ENCODE peak calls at places on chromosomes 12 and 14, in ten cellular contexts. V is astrocyte of the spinal cord, I is fibroblast of pulmonary artery, A is spleen, S is body of pancreas, R is mucosa of descending colon, T is Peyer's patch, N is right atrium auricular region, M is pancreas, Z is lung. G is an unnamed sample.

GRCh38 chr12:89417246-89417977 is 65.1 kb upstream of the DUSP6 start:
- DNase-seq in V (peak), I (peak), A (no peak), S (no peak), R (no peak), T (no peak), N (no peak), M (no peak), Z (no peak), G (peak)

GRCh38 chr12:5402009-5402408 is 29.9 kb upstream of the NTF3 start:
- DNase-seq in V (no peak), I (no peak), A (no peak), S (no peak), R (no peak), T (no peak), N (no peak), M (no peak), Z (no peak), G (peak)

GRCh38 chr12:10941916-10942607 is 3.0 kb upstream of the TAS2R14 start:
- DNase-seq in V (no peak), I (no peak), A (peak), S (no peak), R (no peak), T (no peak), N (no peak), M (no peak), Z (no peak), G (peak)

GRCh38 chr14:99718031-99718810 is 34.1 kb downstream of the CYP46A1 start:
- DNase-seq in V (no peak), I (no peak), A (no peak), S (no peak), R (no peak), T (peak), N (peak), M (no peak), Z (peak), G (no peak)

GRCh38 chr12:110960795-110961194 is 40.4 kb upstream of the MYL2 start:
- DNase-seq in V (no peak), I (no peak), A (no peak), S (no peak), R (no peak), T (no peak), N (no peak), M (no peak), Z (no peak), G (no peak)

GRCh38 chr12:95096852-95097251 is 23.4 kb upstream of the NR2C1 start:
- DNase-seq in V (peak), I (peak), A (no peak), S (peak), R (no peak), T (no peak), N (no peak), M (no peak), Z (no peak), G (no peak)

GRCh38 chr12:98911396-98911795 is 266.3 kb downstream of the APAF1 start:
- DNase-seq in V (no peak), I (no peak), A (no peak), S (no peak), R (no peak), T (no peak), N (no peak), M (no peak), Z (no peak), G (no peak)

GRCh38 chr12:13205809-13206559 is 9.5 kb downstream of the EMP1 start:
- DNase-seq in V (peak), I (peak), A (no peak), S (no peak), R (no peak), T (no peak), N (no peak), M (no peak), Z (no peak), G (peak)

GRCh38 chr12:130602251-130602650 is 113.8 kb downstream of the RIMBP2 start:
- DNase-seq in V (no peak), I (no peak), A (no peak), S (no peak), R (no peak), T (no peak), N (no peak), M (no peak), Z (no peak), G (no peak)

GRCh38 chr14:77222546-77223225 is 41.1 kb downstream of the TMEM63C start:
- DNase-seq in V (no peak), I (no peak), A (no peak), S (no peak), R (no peak), T (no peak), N (no peak), M (no peak), Z (no peak), G (no peak)

GRCh38 chr12:24152270-24152669 is 202.8 kb upstream of the SOX5 start:
- DNase-seq in V (no peak), I (no peak), A (no peak), S (no peak), R (no peak), T (no peak), N (no peak), M (no peak), Z (no peak), G (no peak)

GRCh38 chr12:55515696-55516095 is 23.5 kb downstream of the OR6C68 start:
- DNase-seq in V (no peak), I (no peak), A (no peak), S (no peak), R (no peak), T (no peak), N (no peak), M (no peak), Z (no peak), G (no peak)

GRCh38 chr14:91501348-91501747 is 8.8 kb downstream of the PPP4R3A start:
- DNase-seq in V (no peak), I (no peak), A (no peak), S (no peak), R (no peak), T (no peak), N (no peak), M (no peak), Z (no peak), G (no peak)

GRCh38 chr14:69606258-69606657 is 5.1 kb upstream of the SUSD6 start:
- DNase-seq in V (no peak), I (no peak), A (no peak), S (no peak), R (peak), T (peak), N (no peak), M (no peak), Z (no peak), G (no peak)

GRCh38 chr12:109840349-109841073 is 7.3 kb upstream of the TRPV4 start:
- DNase-seq in V (no peak), I (no peak), A (no peak), S (no peak), R (no peak), T (peak), N (no peak), M (no peak), Z (no peak), G (peak)

GRCh38 chr14:96805906-96806305 is 8.7 kb downstream of the VRK1 start:
- DNase-seq in V (no peak), I (no peak), A (no peak), S (no peak), R (no peak), T (no peak), N (no peak), M (no peak), Z (no peak), G (no peak)

GRCh38 chr12:123024819-123025391 is 44.4 kb downstream of the ARL6IP4 start:
- DNase-seq in V (peak), I (no peak), A (peak), S (no peak), R (peak), T (no peak), N (no peak), M (peak), Z (no peak), G (no peak)

GRCh38 chr12:112750971-112751370 is 40.6 kb upstream of the RPH3A start:
- DNase-seq in V (no peak), I (no peak), A (no peak), S (no peak), R (no peak), T (no peak), N (no peak), M (no peak), Z (no peak), G (no peak)

GRCh38 chr12:11729008-11729407 is 79.5 kb downstream of the ETV6 start:
- DNase-seq in V (no peak), I (no peak), A (no peak), S (peak), R (peak), T (peak), N (no peak), M (peak), Z (no peak), G (peak)

GRCh38 chr12:120956579-120957360 is 21.6 kb upstream of the HNF1A start:
- DNase-seq in V (no peak), I (no peak), A (no peak), S (no peak), R (peak), T (peak), N (no peak), M (no peak), Z (no peak), G (no peak)

GRCh38 chr14:33985242-33985641 is 34.4 kb upstream of the EGLN3 start:
- DNase-seq in V (no peak), I (no peak), A (no peak), S (no peak), R (no peak), T (no peak), N (no peak), M (no peak), Z (no peak), G (no peak)

GRCh38 chr14:105330491-105330895 is 15.9 kb downstream of the PACS2 start:
- DNase-seq in V (peak), I (peak), A (peak), S (no peak), R (peak), T (no peak), N (no peak), M (no peak), Z (no peak), G (no peak)

GRCh38 chr12:10641735-10642500 is 28.5 kb upstream of the MAGOHB start:
- DNase-seq in V (peak), I (peak), A (no peak), S (no peak), R (no peak), T (peak), N (no peak), M (no peak), Z (no peak), G (peak)

GRCh38 chr14:89614009-89614691 is 197.1 kb upstream of the FOXN3 start:
- DNase-seq in V (no peak), I (no peak), A (no peak), S (no peak), R (no peak), T (no peak), N (no peak), M (no peak), Z (no peak), G (no peak)

GRCh38 chr14:90330203-90331196 is 1.2 kb downstream of the NRDE2 start:
- DNase-seq in V (no peak), I (no peak), A (no peak), S (no peak), R (no peak), T (no peak), N (no peak), M (no peak), Z (no peak), G (no peak)

GRCh38 chr12:58841058-58841798 is 79.1 kb downstream of the LRIG3 start:
- DNase-seq in V (no peak), I (no peak), A (no peak), S (no peak), R (no peak), T (no peak), N (no peak), M (no peak), Z (no peak), G (no peak)

GRCh38 chr12:22994276-22994675 is 369.3 kb downstream of the ETNK1 start:
- DNase-seq in V (no peak), I (no peak), A (no peak), S (no peak), R (no peak), T (no peak), N (no peak), M (no peak), Z (no peak), G (no peak)

GRCh38 chr12:122407208-122407607 is 15.3 kb downstream of the CLIP1 start:
- DNase-seq in V (no peak), I (no peak), A (no peak), S (no peak), R (no peak), T (no peak), N (no peak), M (no peak), Z (no peak), G (no peak)

GRCh38 chr14:92409069-92409468 is 86.1 kb downstream of the SLC24A4 start:
- DNase-seq in V (no peak), I (peak), A (no peak), S (no peak), R (no peak), T (no peak), N (peak), M (no peak), Z (no peak), G (no peak)

GRCh38 chr14:92507174-92507768 is 6.3 kb upstream of the RIN3 start:
- DNase-seq in V (no peak), I (no peak), A (peak), S (no peak), R (peak), T (peak), N (no peak), M (no peak), Z (peak), G (peak)

GRCh38 chr12:75961878-75962277 is 69.7 kb downstream of the PHLDA1 start:
- DNase-seq in V (no peak), I (no peak), A (no peak), S (no peak), R (no peak), T (no peak), N (no peak), M (no peak), Z (no peak), G (no peak)

DNA sequence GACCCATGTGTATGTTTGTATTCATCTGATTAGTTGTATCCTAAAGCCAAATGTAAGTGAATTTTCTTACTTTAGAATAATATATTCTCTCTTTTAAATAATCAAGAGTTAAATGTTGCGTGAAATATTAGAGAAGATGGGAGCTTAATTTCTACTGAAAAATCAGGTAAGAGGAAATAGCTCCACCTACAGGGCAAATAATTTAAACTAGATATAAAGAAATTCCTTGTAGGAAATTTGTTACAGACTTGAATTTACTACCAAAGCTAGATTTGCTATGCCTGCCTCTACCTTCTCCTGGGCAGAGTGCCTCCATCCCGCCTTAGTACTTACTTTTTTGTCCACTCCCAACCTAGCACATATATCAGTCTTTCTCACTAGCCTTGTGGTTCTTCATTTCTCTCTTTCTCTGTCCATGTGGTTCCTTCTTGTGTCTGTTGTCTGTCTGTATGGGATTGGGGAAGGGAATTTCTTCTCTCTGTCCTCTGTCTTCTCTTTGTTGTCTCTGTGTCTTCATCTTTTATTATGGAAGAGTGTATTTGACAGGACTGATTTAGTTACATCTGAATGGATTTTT is 44.7 kb downstream of the PALS1 start:
- DNase-seq in V (peak), I (peak), A (no peak), S (no peak), R (no peak), T (no peak), N (no peak), M (no peak), Z (no peak), G (peak)
- TF ChIP-seq CTCF in V (peak), I (peak), A (peak), S (peak), R (no peak), T (peak), N (peak), M (peak), Z (peak), G (peak)

GRCh38 chr14:24690492-24690891 is 56.5 kb upstream of the GZMB start:
- DNase-seq in V (no peak), I (no peak), A (no peak), S (no peak), R (no peak), T (no peak), N (no peak), M (no peak), Z (no peak), G (no peak)
- TF ChIP-seq CTCF in V (no peak), I (no peak), A (no peak), S (no peak), R (no peak), T (no peak), N (no peak), M (no peak), Z (no peak), G (no peak)

GRCh38 chr14:102501751-102502315 is 7.7 kb downstream of the ANKRD9 start:
- DNase-seq in V (no peak), I (no peak), A (no peak), S (no peak), R (no peak), T (no peak), N (no peak), M (peak), Z (no peak), G (no peak)
- TF ChIP-seq CTCF in V (no peak), I (no peak), A (no peak), S (no peak), R (no peak), T (no peak), N (no peak), M (no peak), Z (no peak), G (peak)

GRCh38 chr14:62168564-62169155 is 406.4 kb downstream of the SNAPC1 start:
- DNase-seq in V (no peak), I (no peak), A (no peak), S (no peak), R (no peak), T (no peak), N (no peak), M (no peak), Z (no peak), G (no peak)
- TF ChIP-seq CTCF in V (no peak), I (peak), A (no peak), S (no peak), R (no peak), T (no peak), N (no peak), M (no peak), Z (no peak), G (no peak)